ENCODE peak calls at places on chromosomes 5 and 9, in four cellular contexts. A is HEK293T, R is WTC11, E is K562. N is an unnamed sample.

GRCh38 chr9:113602126-113603119 is 138.9 kb downstream of the RGS3 start:
- DNase-seq in A (peak), R (peak), E (peak), N (peak)

GRCh38 chr5:50606179-50606578 is 60.3 kb upstream of the PARP8 start:
- DNase-seq in A (no peak), R (no peak), E (no peak), N (no peak)

GRCh38 chr9:37575921-37576721 is at the start of gene FBXO10:
- DNase-seq in A (peak), R (peak), E (no peak), N (no peak)

GRCh38 chr5:160556886-160557285 is 135.2 kb downstream of the PTTG1 start:
- DNase-seq in A (no peak), R (no peak), E (no peak), N (no peak)

GRCh38 chr9:94623253-94623652 is 16.1 kb downstream of the FBP1 start:
- DNase-seq in A (peak), R (peak), E (peak), N (peak)

GRCh38 chr5:140182803-140183367 is 7.9 kb downstream of the CYSTM1 start:
- DNase-seq in A (no peak), R (no peak), E (peak), N (no peak)

GRCh38 chr5:107557051-107557658 is 113.6 kb downstream of the EFNA5 start:
- DNase-seq in A (peak), R (peak), E (no peak), N (no peak)

GRCh38 chr9:136539427-136540412 is 6.1 kb downstream of the NOTCH1 start:
- DNase-seq in A (no peak), R (peak), E (peak), N (no peak)

GRCh38 chr9:133606722-133607053 is 2.5 kb downstream of the FAM163B start:
- DNase-seq in A (no peak), R (no peak), E (no peak), N (no peak)

GRCh38 chr9:88532320-88532719 is 2.7 kb upstream of the NXNL2 start:
- DNase-seq in A (peak), R (peak), E (no peak), N (no peak)

GRCh38 chr5:68424799-68425537 is 209.4 kb downstream of the PIK3R1 start:
- DNase-seq in A (no peak), R (no peak), E (no peak), N (no peak)

GRCh38 chr5:180640301-180640764 is 9.1 kb downstream of the FLT4 start:
- DNase-seq in A (no peak), R (peak), E (no peak), N (no peak)

GRCh38 chr9:12640021-12640587 is 53.1 kb upstream of the TYRP1 start:
- DNase-seq in A (peak), R (no peak), E (no peak), N (peak)

GRCh38 chr5:168947212-168947868 is 353.6 kb downstream of the SLIT3 start:
- DNase-seq in A (peak), R (peak), E (peak), N (peak)
- TF ChIP-seq ELF4 in A (no peak), R (no peak), E (no peak), N (no peak)

GRCh38 chr9:33687779-33688178 is 107.6 kb upstream of the PRSS3 start:
- DNase-seq in A (no peak), R (no peak), E (no peak), N (no peak)
- TF ChIP-seq ELF4 in A (no peak), R (no peak), E (no peak), N (no peak)

GRCh38 chr5:92283521-92283920 is 900.4 kb upstream of the ARRDC3 start:
- DNase-seq in A (no peak), R (no peak), E (no peak), N (no peak)
- TF ChIP-seq ELF4 in A (no peak), R (no peak), E (no peak), N (no peak)

GRCh38 chr9:34486572-34486971 is 28.0 kb downstream of the DNAI1 start:
- DNase-seq in A (no peak), R (no peak), E (no peak), N (no peak)
- TF ChIP-seq ELF4 in A (no peak), R (no peak), E (no peak), N (no peak)

GRCh38 chr5:150448353-150448752 is 1.2 kb downstream of the RPS14 start:
- DNase-seq in A (no peak), R (no peak), E (peak), N (no peak)
- TF ChIP-seq ELF4 in A (no peak), R (no peak), E (no peak), N (no peak)

GRCh38 chr5:95084757-95085156 is 200.1 kb downstream of the MCTP1 start:
- DNase-seq in A (no peak), R (no peak), E (no peak), N (no peak)
- TF ChIP-seq ELF4 in A (no peak), R (no peak), E (no peak), N (no peak)

DNA sequence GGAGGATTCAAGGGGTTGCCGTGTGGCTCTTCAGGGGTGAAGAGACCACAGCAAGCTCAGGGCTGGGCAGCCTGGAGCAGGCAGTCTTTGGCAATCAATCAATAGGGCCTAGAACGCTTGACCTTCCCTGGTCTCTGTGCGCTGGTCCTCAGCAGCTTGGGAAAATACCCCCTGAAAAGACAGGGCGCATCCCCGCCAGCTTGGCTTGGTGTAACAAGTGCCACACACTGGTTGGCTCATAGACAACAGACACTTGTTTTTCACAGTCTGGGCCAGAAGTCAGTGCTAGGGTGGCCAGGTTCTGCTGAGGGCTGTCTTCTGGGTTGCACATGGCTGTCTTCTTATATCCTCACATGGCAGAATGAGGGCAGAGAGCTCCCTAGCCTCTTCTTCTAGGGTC is 141.1 kb downstream of the HSD17B3 start:
- DNase-seq in A (no peak), R (no peak), E (no peak), N (no peak)
- TF ChIP-seq ELF4 in A (no peak), R (no peak), E (no peak), N (no peak)

GRCh38 chr9:126719677-126720435 is 85.0 kb upstream of the ZBTB43 start:
- DNase-seq in A (no peak), R (peak), E (no peak), N (peak)
- TF ChIP-seq ELF4 in A (no peak), R (no peak), E (no peak), N (no peak)

N was measured in HepG2.